ENCODE peak calls at places on chromosomes 4 and X, in nine cellular contexts. One of them, this sample, is unnamed.

GRCh38 chrX:68934922-68935321 is 106.1 kb downstream of the EFNB1 start:
- DNase-seq in left cardiac atrium: no peak
- DNase-seq in NB4: no peak
- DNase-seq in thoracic aorta: no peak
- DNase-seq in NCI-H2081: no peak
- DNase-seq in stimulated activated naive CD8-positive, alpha-beta T cell treated with anti-CD3 and anti-CD28 coated beads, Interleukin-15, Interleukin-2, amounts not matched to agents 100 U/mL and 50 U/mL, for 24 hours: no peak
- DNase-seq in activated T-helper 1 cell treated with anti-CD3 and anti-CD28 coated beads, Interleukin-12 subunit alpha, Interleukin-12 subunit beta, Interleukin-2, Interleukin-4 antibody, amounts not matched to agents 30 ng/mL and 10 ng/mL and 1 ng/mL, durations not matched to agents 14 hours and 24 hours and 36 hours: no peak
- DNase-seq in iPS-NIHi11: no peak
- DNase-seq in posterior cingulate gyrus: no peak
- DNase-seq in this sample: no peak

GRCh38 chr4:152185786-152186540 is 349.9 kb downstream of the FBXW7 start:
- DNase-seq in posterior cingulate gyrus: no peak
- DNase-seq in iPS-NIHi11: no peak
- DNase-seq in left cardiac atrium: no peak
- DNase-seq in NB4: peak
- DNase-seq in NCI-H2081: no peak
- DNase-seq in activated T-helper 1 cell treated with anti-CD3 and anti-CD28 coated beads, Interleukin-12 subunit alpha, Interleukin-12 subunit beta, Interleukin-2, Interleukin-4 antibody, amounts not matched to agents 30 ng/mL and 10 ng/mL and 1 ng/mL, durations not matched to agents 14 hours and 24 hours and 36 hours: no peak
- DNase-seq in stimulated activated naive CD8-positive, alpha-beta T cell treated with anti-CD3 and anti-CD28 coated beads, Interleukin-15, Interleukin-2, amounts not matched to agents 100 U/mL and 50 U/mL, for 24 hours: no peak
- DNase-seq in thoracic aorta: no peak
- DNase-seq in this sample: peak

GRCh38 chr4:22653752-22654151 is 39.0 kb upstream of the GBA3 start:
- DNase-seq in thoracic aorta: no peak
- DNase-seq in stimulated activated naive CD8-positive, alpha-beta T cell treated with anti-CD3 and anti-CD28 coated beads, Interleukin-15, Interleukin-2, amounts not matched to agents 100 U/mL and 50 U/mL, for 24 hours: no peak
- DNase-seq in left cardiac atrium: no peak
- DNase-seq in iPS-NIHi11: no peak
- DNase-seq in posterior cingulate gyrus: no peak
- DNase-seq in NB4: no peak
- DNase-seq in NCI-H2081: no peak
- DNase-seq in activated T-helper 1 cell treated with anti-CD3 and anti-CD28 coated beads, Interleukin-12 subunit alpha, Interleukin-12 subunit beta, Interleukin-2, Interleukin-4 antibody, amounts not matched to agents 30 ng/mL and 10 ng/mL and 1 ng/mL, durations not matched to agents 14 hours and 24 hours and 36 hours: no peak
- DNase-seq in this sample: no peak

GRCh38 chr4:95544433-95545103 is 4.2 kb downstream of the UNC5C start:
- DNase-seq in activated T-helper 1 cell treated with anti-CD3 and anti-CD28 coated beads, Interleukin-12 subunit alpha, Interleukin-12 subunit beta, Interleukin-2, Interleukin-4 antibody, amounts not matched to agents 30 ng/mL and 10 ng/mL and 1 ng/mL, durations not matched to agents 14 hours and 24 hours and 36 hours: no peak
- DNase-seq in thoracic aorta: no peak
- DNase-seq in NB4: no peak
- DNase-seq in posterior cingulate gyrus: no peak
- DNase-seq in NCI-H2081: no peak
- DNase-seq in iPS-NIHi11: no peak
- DNase-seq in left cardiac atrium: no peak
- DNase-seq in stimulated activated naive CD8-positive, alpha-beta T cell treated with anti-CD3 and anti-CD28 coated beads, Interleukin-15, Interleukin-2, amounts not matched to agents 100 U/mL and 50 U/mL, for 24 hours: no peak
- DNase-seq in this sample: no peak

GRCh38 chrX:135490979-135491514 is 29.4 kb upstream of the INTS6L start:
- DNase-seq in posterior cingulate gyrus: no peak
- DNase-seq in activated T-helper 1 cell treated with anti-CD3 and anti-CD28 coated beads, Interleukin-12 subunit alpha, Interleukin-12 subunit beta, Interleukin-2, Interleukin-4 antibody, amounts not matched to agents 30 ng/mL and 10 ng/mL and 1 ng/mL, durations not matched to agents 14 hours and 24 hours and 36 hours: no peak
- DNase-seq in NB4: no peak
- DNase-seq in NCI-H2081: no peak
- DNase-seq in iPS-NIHi11: no peak
- DNase-seq in thoracic aorta: no peak
- DNase-seq in stimulated activated naive CD8-positive, alpha-beta T cell treated with anti-CD3 and anti-CD28 coated beads, Interleukin-15, Interleukin-2, amounts not matched to agents 100 U/mL and 50 U/mL, for 24 hours: no peak
- DNase-seq in left cardiac atrium: no peak
- DNase-seq in this sample: no peak

GRCh38 chr4:73764513-73764912 is 24.1 kb downstream of the CXCL8 start:
- DNase-seq in NB4: no peak
- DNase-seq in left cardiac atrium: no peak
- DNase-seq in activated T-helper 1 cell treated with anti-CD3 and anti-CD28 coated beads, Interleukin-12 subunit alpha, Interleukin-12 subunit beta, Interleukin-2, Interleukin-4 antibody, amounts not matched to agents 30 ng/mL and 10 ng/mL and 1 ng/mL, durations not matched to agents 14 hours and 24 hours and 36 hours: no peak
- DNase-seq in NCI-H2081: no peak
- DNase-seq in iPS-NIHi11: no peak
- DNase-seq in thoracic aorta: no peak
- DNase-seq in stimulated activated naive CD8-positive, alpha-beta T cell treated with anti-CD3 and anti-CD28 coated beads, Interleukin-15, Interleukin-2, amounts not matched to agents 100 U/mL and 50 U/mL, for 24 hours: no peak
- DNase-seq in posterior cingulate gyrus: no peak
- DNase-seq in this sample: no peak

GRCh38 chr4:92580816-92581215 is 277.1 kb downstream of the GRID2 start:
- DNase-seq in iPS-NIHi11: no peak
- DNase-seq in stimulated activated naive CD8-positive, alpha-beta T cell treated with anti-CD3 and anti-CD28 coated beads, Interleukin-15, Interleukin-2, amounts not matched to agents 100 U/mL and 50 U/mL, for 24 hours: no peak
- DNase-seq in left cardiac atrium: no peak
- DNase-seq in posterior cingulate gyrus: no peak
- DNase-seq in thoracic aorta: no peak
- DNase-seq in NB4: no peak
- DNase-seq in activated T-helper 1 cell treated with anti-CD3 and anti-CD28 coated beads, Interleukin-12 subunit alpha, Interleukin-12 subunit beta, Interleukin-2, Interleukin-4 antibody, amounts not matched to agents 30 ng/mL and 10 ng/mL and 1 ng/mL, durations not matched to agents 14 hours and 24 hours and 36 hours: no peak
- DNase-seq in NCI-H2081: no peak
- DNase-seq in this sample: no peak

GRCh38 chr4:85860066-85860465 is 385.1 kb downstream of the ARHGAP24 start:
- DNase-seq in NB4: no peak
- DNase-seq in stimulated activated naive CD8-positive, alpha-beta T cell treated with anti-CD3 and anti-CD28 coated beads, Interleukin-15, Interleukin-2, amounts not matched to agents 100 U/mL and 50 U/mL, for 24 hours: no peak
- DNase-seq in posterior cingulate gyrus: no peak
- DNase-seq in NCI-H2081: no peak
- DNase-seq in iPS-NIHi11: no peak
- DNase-seq in activated T-helper 1 cell treated with anti-CD3 and anti-CD28 coated beads, Interleukin-12 subunit alpha, Interleukin-12 subunit beta, Interleukin-2, Interleukin-4 antibody, amounts not matched to agents 30 ng/mL and 10 ng/mL and 1 ng/mL, durations not matched to agents 14 hours and 24 hours and 36 hours: no peak
- DNase-seq in left cardiac atrium: no peak
- DNase-seq in thoracic aorta: no peak
- DNase-seq in this sample: peak

GRCh38 chrX:136227074-136227473 is 24.1 kb downstream of the MAP7D3 start:
- DNase-seq in NCI-H2081: no peak
- DNase-seq in stimulated activated naive CD8-positive, alpha-beta T cell treated with anti-CD3 and anti-CD28 coated beads, Interleukin-15, Interleukin-2, amounts not matched to agents 100 U/mL and 50 U/mL, for 24 hours: no peak
- DNase-seq in NB4: no peak
- DNase-seq in posterior cingulate gyrus: no peak
- DNase-seq in activated T-helper 1 cell treated with anti-CD3 and anti-CD28 coated beads, Interleukin-12 subunit alpha, Interleukin-12 subunit beta, Interleukin-2, Interleukin-4 antibody, amounts not matched to agents 30 ng/mL and 10 ng/mL and 1 ng/mL, durations not matched to agents 14 hours and 24 hours and 36 hours: no peak
- DNase-seq in iPS-NIHi11: no peak
- DNase-seq in thoracic aorta: no peak
- DNase-seq in left cardiac atrium: no peak
- DNase-seq in this sample: no peak

GRCh38 chr4:96729641-96730040 is 889.7 kb downstream of the PDHA2 start:
- DNase-seq in NCI-H2081: no peak
- DNase-seq in activated T-helper 1 cell treated with anti-CD3 and anti-CD28 coated beads, Interleukin-12 subunit alpha, Interleukin-12 subunit beta, Interleukin-2, Interleukin-4 antibody, amounts not matched to agents 30 ng/mL and 10 ng/mL and 1 ng/mL, durations not matched to agents 14 hours and 24 hours and 36 hours: no peak
- DNase-seq in left cardiac atrium: no peak
- DNase-seq in thoracic aorta: no peak
- DNase-seq in stimulated activated naive CD8-positive, alpha-beta T cell treated with anti-CD3 and anti-CD28 coated beads, Interleukin-15, Interleukin-2, amounts not matched to agents 100 U/mL and 50 U/mL, for 24 hours: no peak
- DNase-seq in iPS-NIHi11: peak
- DNase-seq in posterior cingulate gyrus: no peak
- DNase-seq in NB4: no peak
- DNase-seq in this sample: no peak

GRCh38 chr4:39406763-39407583 is at the start of gene KLB:
- DNase-seq in NB4: no peak
- DNase-seq in iPS-NIHi11: no peak
- DNase-seq in NCI-H2081: no peak
- DNase-seq in left cardiac atrium: no peak
- DNase-seq in posterior cingulate gyrus: no peak
- DNase-seq in thoracic aorta: no peak
- DNase-seq in activated T-helper 1 cell treated with anti-CD3 and anti-CD28 coated beads, Interleukin-12 subunit alpha, Interleukin-12 subunit beta, Interleukin-2, Interleukin-4 antibody, amounts not matched to agents 30 ng/mL and 10 ng/mL and 1 ng/mL, durations not matched to agents 14 hours and 24 hours and 36 hours: no peak
- DNase-seq in stimulated activated naive CD8-positive, alpha-beta T cell treated with anti-CD3 and anti-CD28 coated beads, Interleukin-15, Interleukin-2, amounts not matched to agents 100 U/mL and 50 U/mL, for 24 hours: no peak
- DNase-seq in this sample: no peak

GRCh38 chr4:40395908-40396806 is 61.0 kb downstream of the CHRNA9 start:
- DNase-seq in NB4: no peak
- DNase-seq in NCI-H2081: peak
- DNase-seq in thoracic aorta: no peak
- DNase-seq in left cardiac atrium: peak
- DNase-seq in posterior cingulate gyrus: no peak
- DNase-seq in activated T-helper 1 cell treated with anti-CD3 and anti-CD28 coated beads, Interleukin-12 subunit alpha, Interleukin-12 subunit beta, Interleukin-2, Interleukin-4 antibody, amounts not matched to agents 30 ng/mL and 10 ng/mL and 1 ng/mL, durations not matched to agents 14 hours and 24 hours and 36 hours: no peak
- DNase-seq in iPS-NIHi11: peak
- DNase-seq in stimulated activated naive CD8-positive, alpha-beta T cell treated with anti-CD3 and anti-CD28 coated beads, Interleukin-15, Interleukin-2, amounts not matched to agents 100 U/mL and 50 U/mL, for 24 hours: no peak
- DNase-seq in this sample: no peak

GRCh38 chrX:150365953-150366911 is 3.1 kb downstream of the MAMLD1 start:
- DNase-seq in iPS-NIHi11: peak
- DNase-seq in NCI-H2081: no peak
- DNase-seq in posterior cingulate gyrus: no peak
- DNase-seq in thoracic aorta: no peak
- DNase-seq in left cardiac atrium: peak
- DNase-seq in activated T-helper 1 cell treated with anti-CD3 and anti-CD28 coated beads, Interleukin-12 subunit alpha, Interleukin-12 subunit beta, Interleukin-2, Interleukin-4 antibody, amounts not matched to agents 30 ng/mL and 10 ng/mL and 1 ng/mL, durations not matched to agents 14 hours and 24 hours and 36 hours: no peak
- DNase-seq in stimulated activated naive CD8-positive, alpha-beta T cell treated with anti-CD3 and anti-CD28 coated beads, Interleukin-15, Interleukin-2, amounts not matched to agents 100 U/mL and 50 U/mL, for 24 hours: peak
- DNase-seq in NB4: no peak
- DNase-seq in this sample: peak

GRCh38 chrX:138058931-138059330 is 493.0 kb downstream of the ZIC3 start:
- DNase-seq in activated T-helper 1 cell treated with anti-CD3 and anti-CD28 coated beads, Interleukin-12 subunit alpha, Interleukin-12 subunit beta, Interleukin-2, Interleukin-4 antibody, amounts not matched to agents 30 ng/mL and 10 ng/mL and 1 ng/mL, durations not matched to agents 14 hours and 24 hours and 36 hours: no peak
- DNase-seq in NCI-H2081: no peak
- DNase-seq in stimulated activated naive CD8-positive, alpha-beta T cell treated with anti-CD3 and anti-CD28 coated beads, Interleukin-15, Interleukin-2, amounts not matched to agents 100 U/mL and 50 U/mL, for 24 hours: no peak
- DNase-seq in NB4: no peak
- DNase-seq in posterior cingulate gyrus: no peak
- DNase-seq in left cardiac atrium: no peak
- DNase-seq in thoracic aorta: no peak
- DNase-seq in iPS-NIHi11: no peak
- DNase-seq in this sample: no peak

GRCh38 chr4:129218897-129219296 is 122.9 kb downstream of the C4orf33 start:
- DNase-seq in stimulated activated naive CD8-positive, alpha-beta T cell treated with anti-CD3 and anti-CD28 coated beads, Interleukin-15, Interleukin-2, amounts not matched to agents 100 U/mL and 50 U/mL, for 24 hours: no peak
- DNase-seq in NCI-H2081: no peak
- DNase-seq in iPS-NIHi11: no peak
- DNase-seq in thoracic aorta: no peak
- DNase-seq in activated T-helper 1 cell treated with anti-CD3 and anti-CD28 coated beads, Interleukin-12 subunit alpha, Interleukin-12 subunit beta, Interleukin-2, Interleukin-4 antibody, amounts not matched to agents 30 ng/mL and 10 ng/mL and 1 ng/mL, durations not matched to agents 14 hours and 24 hours and 36 hours: no peak
- DNase-seq in posterior cingulate gyrus: no peak
- DNase-seq in NB4: no peak
- DNase-seq in left cardiac atrium: no peak
- DNase-seq in this sample: no peak

GRCh38 chrX:110965409-110965808 is 130.6 kb upstream of the PAK3 start:
- DNase-seq in activated T-helper 1 cell treated with anti-CD3 and anti-CD28 coated beads, Interleukin-12 subunit alpha, Interleukin-12 subunit beta, Interleukin-2, Interleukin-4 antibody, amounts not matched to agents 30 ng/mL and 10 ng/mL and 1 ng/mL, durations not matched to agents 14 hours and 24 hours and 36 hours: no peak
- DNase-seq in NB4: peak
- DNase-seq in stimulated activated naive CD8-positive, alpha-beta T cell treated with anti-CD3 and anti-CD28 coated beads, Interleukin-15, Interleukin-2, amounts not matched to agents 100 U/mL and 50 U/mL, for 24 hours: no peak
- DNase-seq in left cardiac atrium: no peak
- DNase-seq in iPS-NIHi11: no peak
- DNase-seq in thoracic aorta: no peak
- DNase-seq in posterior cingulate gyrus: no peak
- DNase-seq in NCI-H2081: no peak
- DNase-seq in this sample: no peak

GRCh38 chr4:24988776-24989175 is 42.0 kb downstream of the LGI2 start:
- DNase-seq in activated T-helper 1 cell treated with anti-CD3 and anti-CD28 coated beads, Interleukin-12 subunit alpha, Interleukin-12 subunit beta, Interleukin-2, Interleukin-4 antibody, amounts not matched to agents 30 ng/mL and 10 ng/mL and 1 ng/mL, durations not matched to agents 14 hours and 24 hours and 36 hours: no peak
- DNase-seq in stimulated activated naive CD8-positive, alpha-beta T cell treated with anti-CD3 and anti-CD28 coated beads, Interleukin-15, Interleukin-2, amounts not matched to agents 100 U/mL and 50 U/mL, for 24 hours: no peak
- DNase-seq in NB4: peak
- DNase-seq in left cardiac atrium: no peak
- DNase-seq in iPS-NIHi11: peak
- DNase-seq in posterior cingulate gyrus: no peak
- DNase-seq in thoracic aorta: no peak
- DNase-seq in NCI-H2081: peak
- DNase-seq in this sample: peak

GRCh38 chrX:124217289-124218251 is 114.9 kb upstream of the TEX13D start:
- DNase-seq in iPS-NIHi11: peak
- DNase-seq in left cardiac atrium: peak
- DNase-seq in stimulated activated naive CD8-positive, alpha-beta T cell treated with anti-CD3 and anti-CD28 coated beads, Interleukin-15, Interleukin-2, amounts not matched to agents 100 U/mL and 50 U/mL, for 24 hours: peak
- DNase-seq in posterior cingulate gyrus: no peak
- DNase-seq in activated T-helper 1 cell treated with anti-CD3 and anti-CD28 coated beads, Interleukin-12 subunit alpha, Interleukin-12 subunit beta, Interleukin-2, Interleukin-4 antibody, amounts not matched to agents 30 ng/mL and 10 ng/mL and 1 ng/mL, durations not matched to agents 14 hours and 24 hours and 36 hours: peak
- DNase-seq in thoracic aorta: no peak
- DNase-seq in NB4: peak
- DNase-seq in NCI-H2081: peak
- DNase-seq in this sample: peak

GRCh38 chrX:16208601-16209000 is 41.3 kb downstream of the MAGEB17 start:
- DNase-seq in thoracic aorta: no peak
- DNase-seq in left cardiac atrium: no peak
- DNase-seq in posterior cingulate gyrus: no peak
- DNase-seq in stimulated activated naive CD8-positive, alpha-beta T cell treated with anti-CD3 and anti-CD28 coated beads, Interleukin-15, Interleukin-2, amounts not matched to agents 100 U/mL and 50 U/mL, for 24 hours: no peak
- DNase-seq in NB4: no peak
- DNase-seq in NCI-H2081: no peak
- DNase-seq in activated T-helper 1 cell treated with anti-CD3 and anti-CD28 coated beads, Interleukin-12 subunit alpha, Interleukin-12 subunit beta, Interleukin-2, Interleukin-4 antibody, amounts not matched to agents 30 ng/mL and 10 ng/mL and 1 ng/mL, durations not matched to agents 14 hours and 24 hours and 36 hours: no peak
- DNase-seq in iPS-NIHi11: no peak
- DNase-seq in this sample: no peak

GRCh38 chrX:24423960-24424359 is 41.1 kb upstream of the PDK3 start:
- DNase-seq in iPS-NIHi11: no peak
- DNase-seq in NCI-H2081: no peak
- DNase-seq in left cardiac atrium: no peak
- DNase-seq in thoracic aorta: no peak
- DNase-seq in stimulated activated naive CD8-positive, alpha-beta T cell treated with anti-CD3 and anti-CD28 coated beads, Interleukin-15, Interleukin-2, amounts not matched to agents 100 U/mL and 50 U/mL, for 24 hours: no peak
- DNase-seq in posterior cingulate gyrus: no peak
- DNase-seq in NB4: no peak
- DNase-seq in activated T-helper 1 cell treated with anti-CD3 and anti-CD28 coated beads, Interleukin-12 subunit alpha, Interleukin-12 subunit beta, Interleukin-2, Interleukin-4 antibody, amounts not matched to agents 30 ng/mL and 10 ng/mL and 1 ng/mL, durations not matched to agents 14 hours and 24 hours and 36 hours: no peak
- DNase-seq in this sample: peak

GRCh38 chr4:113293043-113293560 is 243.6 kb downstream of the ANK2 start:
- DNase-seq in posterior cingulate gyrus: no peak
- DNase-seq in thoracic aorta: no peak
- DNase-seq in stimulated activated naive CD8-positive, alpha-beta T cell treated with anti-CD3 and anti-CD28 coated beads, Interleukin-15, Interleukin-2, amounts not matched to agents 100 U/mL and 50 U/mL, for 24 hours: no peak
- DNase-seq in NB4: no peak
- DNase-seq in NCI-H2081: no peak
- DNase-seq in iPS-NIHi11: peak
- DNase-seq in left cardiac atrium: peak
- DNase-seq in activated T-helper 1 cell treated with anti-CD3 and anti-CD28 coated beads, Interleukin-12 subunit alpha, Interleukin-12 subunit beta, Interleukin-2, Interleukin-4 antibody, amounts not matched to agents 30 ng/mL and 10 ng/mL and 1 ng/mL, durations not matched to agents 14 hours and 24 hours and 36 hours: no peak
- DNase-seq in this sample: peak

GRCh38 chr4:140876597-140877364 is 120.6 kb upstream of the TBC1D9 start:
- DNase-seq in NB4: no peak
- DNase-seq in NCI-H2081: no peak
- DNase-seq in posterior cingulate gyrus: no peak
- DNase-seq in left cardiac atrium: no peak
- DNase-seq in activated T-helper 1 cell treated with anti-CD3 and anti-CD28 coated beads, Interleukin-12 subunit alpha, Interleukin-12 subunit beta, Interleukin-2, Interleukin-4 antibody, amounts not matched to agents 30 ng/mL and 10 ng/mL and 1 ng/mL, durations not matched to agents 14 hours and 24 hours and 36 hours: no peak
- DNase-seq in iPS-NIHi11: no peak
- DNase-seq in stimulated activated naive CD8-positive, alpha-beta T cell treated with anti-CD3 and anti-CD28 coated beads, Interleukin-15, Interleukin-2, amounts not matched to agents 100 U/mL and 50 U/mL, for 24 hours: no peak
- DNase-seq in thoracic aorta: no peak
- DNase-seq in this sample: peak

GRCh38 chrX:112826020-112826419 is 14.6 kb downstream of the AMOT start:
- DNase-seq in NCI-H2081: no peak
- DNase-seq in iPS-NIHi11: no peak
- DNase-seq in left cardiac atrium: no peak
- DNase-seq in NB4: no peak
- DNase-seq in thoracic aorta: no peak
- DNase-seq in stimulated activated naive CD8-positive, alpha-beta T cell treated with anti-CD3 and anti-CD28 coated beads, Interleukin-15, Interleukin-2, amounts not matched to agents 100 U/mL and 50 U/mL, for 24 hours: no peak
- DNase-seq in activated T-helper 1 cell treated with anti-CD3 and anti-CD28 coated beads, Interleukin-12 subunit alpha, Interleukin-12 subunit beta, Interleukin-2, Interleukin-4 antibody, amounts not matched to agents 30 ng/mL and 10 ng/mL and 1 ng/mL, durations not matched to agents 14 hours and 24 hours and 36 hours: no peak
- DNase-seq in posterior cingulate gyrus: no peak
- DNase-seq in this sample: no peak

GRCh38 chrX:38987135-38987780 is 186.0 kb downstream of the MID1IP1 start:
- DNase-seq in NB4: peak
- DNase-seq in left cardiac atrium: no peak
- DNase-seq in NCI-H2081: no peak
- DNase-seq in stimulated activated naive CD8-positive, alpha-beta T cell treated with anti-CD3 and anti-CD28 coated beads, Interleukin-15, Interleukin-2, amounts not matched to agents 100 U/mL and 50 U/mL, for 24 hours: no peak
- DNase-seq in iPS-NIHi11: no peak
- DNase-seq in thoracic aorta: no peak
- DNase-seq in activated T-helper 1 cell treated with anti-CD3 and anti-CD28 coated beads, Interleukin-12 subunit alpha, Interleukin-12 subunit beta, Interleukin-2, Interleukin-4 antibody, amounts not matched to agents 30 ng/mL and 10 ng/mL and 1 ng/mL, durations not matched to agents 14 hours and 24 hours and 36 hours: no peak
- DNase-seq in posterior cingulate gyrus: no peak
- DNase-seq in this sample: no peak

GRCh38 chr4:154406022-154406835 is 85.4 kb downstream of the DCHS2 start:
- DNase-seq in left cardiac atrium: no peak
- DNase-seq in iPS-NIHi11: no peak
- DNase-seq in NCI-H2081: no peak
- DNase-seq in stimulated activated naive CD8-positive, alpha-beta T cell treated with anti-CD3 and anti-CD28 coated beads, Interleukin-15, Interleukin-2, amounts not matched to agents 100 U/mL and 50 U/mL, for 24 hours: no peak
- DNase-seq in activated T-helper 1 cell treated with anti-CD3 and anti-CD28 coated beads, Interleukin-12 subunit alpha, Interleukin-12 subunit beta, Interleukin-2, Interleukin-4 antibody, amounts not matched to agents 30 ng/mL and 10 ng/mL and 1 ng/mL, durations not matched to agents 14 hours and 24 hours and 36 hours: no peak
- DNase-seq in thoracic aorta: no peak
- DNase-seq in posterior cingulate gyrus: no peak
- DNase-seq in NB4: peak
- DNase-seq in this sample: no peak

GRCh38 chr4:81682492-81682891 is 210.8 kb upstream of the RASGEF1B start:
- DNase-seq in posterior cingulate gyrus: no peak
- DNase-seq in stimulated activated naive CD8-positive, alpha-beta T cell treated with anti-CD3 and anti-CD28 coated beads, Interleukin-15, Interleukin-2, amounts not matched to agents 100 U/mL and 50 U/mL, for 24 hours: no peak
- DNase-seq in thoracic aorta: no peak
- DNase-seq in NB4: no peak
- DNase-seq in left cardiac atrium: no peak
- DNase-seq in iPS-NIHi11: no peak
- DNase-seq in NCI-H2081: no peak
- DNase-seq in activated T-helper 1 cell treated with anti-CD3 and anti-CD28 coated beads, Interleukin-12 subunit alpha, Interleukin-12 subunit beta, Interleukin-2, Interleukin-4 antibody, amounts not matched to agents 30 ng/mL and 10 ng/mL and 1 ng/mL, durations not matched to agents 14 hours and 24 hours and 36 hours: no peak
- DNase-seq in this sample: no peak

GRCh38 chr4:121977251-121978168 is 25.6 kb upstream of the TRPC3 start:
- DNase-seq in thoracic aorta: no peak
- DNase-seq in posterior cingulate gyrus: no peak
- DNase-seq in stimulated activated naive CD8-positive, alpha-beta T cell treated with anti-CD3 and anti-CD28 coated beads, Interleukin-15, Interleukin-2, amounts not matched to agents 100 U/mL and 50 U/mL, for 24 hours: no peak
- DNase-seq in left cardiac atrium: no peak
- DNase-seq in iPS-NIHi11: no peak
- DNase-seq in NCI-H2081: no peak
- DNase-seq in activated T-helper 1 cell treated with anti-CD3 and anti-CD28 coated beads, Interleukin-12 subunit alpha, Interleukin-12 subunit beta, Interleukin-2, Interleukin-4 antibody, amounts not matched to agents 30 ng/mL and 10 ng/mL and 1 ng/mL, durations not matched to agents 14 hours and 24 hours and 36 hours: no peak
- DNase-seq in NB4: peak
- DNase-seq in this sample: no peak

GRCh38 chrX:68833855-68834331 is 5.1 kb downstream of the EFNB1 start:
- DNase-seq in activated T-helper 1 cell treated with anti-CD3 and anti-CD28 coated beads, Interleukin-12 subunit alpha, Interleukin-12 subunit beta, Interleukin-2, Interleukin-4 antibody, amounts not matched to agents 30 ng/mL and 10 ng/mL and 1 ng/mL, durations not matched to agents 14 hours and 24 hours and 36 hours: no peak
- DNase-seq in left cardiac atrium: no peak
- DNase-seq in posterior cingulate gyrus: no peak
- DNase-seq in NCI-H2081: no peak
- DNase-seq in iPS-NIHi11: no peak
- DNase-seq in NB4: peak
- DNase-seq in thoracic aorta: no peak
- DNase-seq in stimulated activated naive CD8-positive, alpha-beta T cell treated with anti-CD3 and anti-CD28 coated beads, Interleukin-15, Interleukin-2, amounts not matched to agents 100 U/mL and 50 U/mL, for 24 hours: no peak
- DNase-seq in this sample: no peak

GRCh38 chrX:135477576-135477975 is 42.9 kb upstream of the INTS6L start:
- DNase-seq in NCI-H2081: peak
- DNase-seq in NB4: peak
- DNase-seq in iPS-NIHi11: peak
- DNase-seq in left cardiac atrium: peak
- DNase-seq in thoracic aorta: peak
- DNase-seq in stimulated activated naive CD8-positive, alpha-beta T cell treated with anti-CD3 and anti-CD28 coated beads, Interleukin-15, Interleukin-2, amounts not matched to agents 100 U/mL and 50 U/mL, for 24 hours: peak
- DNase-seq in posterior cingulate gyrus: peak
- DNase-seq in activated T-helper 1 cell treated with anti-CD3 and anti-CD28 coated beads, Interleukin-12 subunit alpha, Interleukin-12 subunit beta, Interleukin-2, Interleukin-4 antibody, amounts not matched to agents 30 ng/mL and 10 ng/mL and 1 ng/mL, durations not matched to agents 14 hours and 24 hours and 36 hours: peak
- DNase-seq in this sample: peak